ENCODE peak calls at places on chromosomes 13 and 19, in six cellular contexts. O, I, A, H, K and E are unnamed samples.

GRCh38 chr19:30692517-30692870 is 320.3 kb downstream of the ZNF536 start:
- DNase-seq in O (no peak), K (no peak), H (no peak), I (no peak), A (no peak), E (no peak)

GRCh38 chr19:7637374-7638256 is 705 bp downstream of the STXBP2 start:
- DNase-seq in K (no peak), O (peak), H (peak), A (no peak), I (no peak), E (no peak)

GRCh38 chr19:11418518-11419506 is at the start of gene RGL3:
- DNase-seq in K (no peak), O (no peak), H (no peak), A (peak), I (no peak), E (no peak)

GRCh38 chr19:52941941-52942370 is 18.7 kb upstream of the ZNF888 start:
- DNase-seq in I (no peak), H (no peak), A (peak), K (no peak), O (peak), E (no peak)

GRCh38 chr13:51249767-51250741 is 27.9 kb downstream of the FAM124A start:
- DNase-seq in I (no peak), O (no peak), K (no peak), H (no peak), A (peak), E (no peak)

GRCh38 chr19:49387936-49388372 is at the start of gene KASH5:
- DNase-seq in O (no peak), K (no peak), H (peak), A (peak), I (no peak), E (no peak)

GRCh38 chr13:86932935-86933334 is 738.2 kb upstream of the SLITRK5 start:
- DNase-seq in K (no peak), I (no peak), H (no peak), A (peak), O (peak), E (no peak)

GRCh38 chr19:4518345-4519171 is at the start of gene PLIN4:
- DNase-seq in H (peak), O (no peak), I (no peak), A (peak), K (no peak), E (no peak)

GRCh38 chr13:112712451-112712881 is 22.6 kb downstream of the ATP11A start:
- DNase-seq in I (no peak), A (no peak), K (no peak), H (no peak), O (no peak), E (no peak)

GRCh38 chr13:112711528-112712265 is 21.9 kb downstream of the ATP11A start:
- DNase-seq in O (peak), K (peak), H (peak), A (peak), I (peak), E (peak)

GRCh38 chr13:112708560-112709240 is 18.9 kb downstream of the ATP11A start:
- DNase-seq in I (no peak), H (no peak), O (no peak), A (no peak), K (no peak), E (no peak)

GRCh38 chr13:112709825-112710783 is 20.3 kb downstream of the ATP11A start:
- DNase-seq in O (no peak), H (no peak), A (no peak), K (no peak), I (no peak), E (no peak)

GRCh38 chr13:112710855-112711527 is 21.2 kb downstream of the ATP11A start:
- DNase-seq in O (no peak), A (no peak), I (no peak), H (no peak), K (no peak), E (no peak)
- H3K4me3 ChIP-seq in O (no peak), A (peak), I (peak), H (peak), K (peak), E (peak)

GRCh38 chr19:45402469-45403070 is 2.3 kb downstream of the PPP1R13L start:
- DNase-seq in I (no peak), A (peak), O (peak), H (peak), K (no peak), E (no peak)

GRCh38 chr19:45401815-45402468 is 2.9 kb downstream of the PPP1R13L start:
- DNase-seq in I (no peak), H (no peak), A (no peak), K (no peak), O (no peak), E (no peak)

GRCh38 chr19:45403781-45404556 is 900 bp downstream of the PPP1R13L start:
- DNase-seq in H (peak), O (peak), K (no peak), I (no peak), A (peak), E (no peak)

GRCh38 chr19:45404557-45405434 is at the start of gene PPP1R13L:
- DNase-seq in A (peak), O (no peak), K (no peak), H (peak), I (peak), E (no peak)

GRCh38 chr19:45403272-45403671 is 1.6 kb downstream of the PPP1R13L start:
- DNase-seq in H (no peak), I (no peak), O (no peak), K (no peak), A (no peak), E (no peak)
- H3K4me3 ChIP-seq in H (peak), I (no peak), O (no peak), K (no peak), A (peak), E (no peak)

GRCh38 chr13:79407349-79407979 is 1.4 kb upstream of the RBM26 start:
- DNase-seq in H (no peak), O (no peak), A (no peak), I (no peak), K (no peak), E (no peak)
- H3K4me3 ChIP-seq in H (no peak), O (no peak), A (peak), I (no peak), K (no peak), E (peak)

GRCh38 chr13:102817241-102817640 is 18.3 kb downstream of the BIVM start:
- DNase-seq in A (no peak), I (no peak), K (no peak), H (no peak), O (no peak), E (no peak)
- H3K4me3 ChIP-seq in A (no peak), I (no peak), K (no peak), H (no peak), O (no peak), E (no peak)

DNA sequence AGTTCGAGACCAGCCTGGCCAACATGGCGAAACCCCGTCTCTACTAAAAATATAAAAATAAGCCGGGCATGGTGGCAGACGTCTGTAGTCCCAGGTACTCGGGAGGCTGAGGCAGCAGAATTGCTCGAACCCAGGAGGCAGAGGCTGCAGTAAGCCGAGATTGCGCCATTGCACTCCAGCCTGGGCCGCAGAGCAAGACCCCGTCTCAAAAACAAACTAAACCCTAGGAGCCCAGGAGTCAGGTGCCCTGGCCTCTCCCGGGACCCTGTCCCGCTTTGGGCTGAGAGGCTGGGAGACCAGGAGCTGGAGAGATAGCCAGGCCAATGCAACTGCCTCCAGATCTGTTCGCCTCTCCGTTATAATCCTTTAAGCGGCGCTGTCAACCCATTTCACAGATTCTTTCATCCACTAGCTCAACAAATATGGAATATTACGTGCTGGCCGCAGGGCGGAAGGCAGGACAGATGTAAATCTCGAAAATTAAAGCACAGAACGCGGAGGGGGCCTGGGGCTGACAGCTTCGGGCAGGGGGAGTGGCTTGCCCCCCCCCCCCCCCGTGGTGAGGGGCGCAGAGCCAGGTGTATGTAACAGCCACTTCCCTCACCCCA is 5.3 kb upstream of the MYBPC2 start:
- DNase-seq in A (no peak), H (no peak), K (no peak), I (no peak), O (no peak), E (no peak)
- H3K4me3 ChIP-seq in A (peak), H (peak), K (peak), I (peak), O (no peak), E (peak)

GRCh38 chr19:18437481-18438330 is at the start of gene ISYNA1:
- DNase-seq in O (peak), K (no peak), I (no peak), H (no peak), A (peak), E (no peak)

GRCh38 chr19:18435848-18436631 is 1.9 kb downstream of the ISYNA1 start:
- DNase-seq in I (no peak), H (no peak), A (no peak), O (peak), K (no peak), E (no peak)

GRCh38 chr19:18438331-18439024 is 545 bp upstream of the ISYNA1 start:
- DNase-seq in H (no peak), K (no peak), A (peak), I (no peak), O (peak), E (no peak)

GRCh38 chr19:18435185-18435841 is 2.6 kb downstream of the ISYNA1 start:
- DNase-seq in I (no peak), A (no peak), O (no peak), K (no peak), H (no peak), E (no peak)

GRCh38 chr19:18436651-18437478 is 1.1 kb downstream of the ISYNA1 start:
- DNase-seq in H (peak), A (peak), O (peak), K (no peak), I (no peak), E (peak)
- H3K4me3 ChIP-seq in H (peak), A (peak), O (peak), K (peak), I (peak), E (peak)